ENCODE peak calls at places on chromosomes 5 and 9, in seven cellular contexts. N is Kasumi-1, K is SW480, L is activated T-cell treated with anti-CD3 and anti-CD28 coated beads for 24 hours, I is NCI-H1417 treated with DMSO at 0.1 percent for 48 hours, E is colonic mucosa, T is NCI-H345. O is an unnamed sample.

GRCh38 chr5:171585981-171586380 is 166.5 kb downstream of the FGF18 start:
- DNase-seq in N (no peak), K (no peak), L (no peak), I (no peak), E (no peak), T (no peak), O (no peak)

GRCh38 chr9:91182429-91182828 is 179.3 kb downstream of the AUH start:
- DNase-seq in N (no peak), K (peak; percentile 71), L (no peak), I (no peak), E (no peak), T (no peak), O (peak; percentile 47)

GRCh38 chr9:129648092-129648763 is 6.3 kb upstream of the ASB6 start:
- DNase-seq in N (no peak), K (no peak), L (no peak), I (no peak), E (no peak), T (no peak), O (no peak)

GRCh38 chr9:131323629-131324028 is 34.1 kb downstream of the PLPP7 start:
- DNase-seq in N (no peak), K (no peak), L (no peak), I (no peak), E (no peak), T (no peak), O (no peak)

GRCh38 chr5:154260860-154261235 is 70.3 kb downstream of the GALNT10 start:
- DNase-seq in N (no peak), K (no peak), L (no peak), I (no peak), E (no peak), T (no peak), O (no peak)

GRCh38 chr5:98458004-98458403 is 315.5 kb upstream of the RGMB start:
- DNase-seq in N (no peak), K (no peak), L (no peak), I (no peak), E (no peak), T (no peak), O (peak; percentile 88)

GRCh38 chr9:110750272-110750671 is 81.7 kb downstream of the MUSK start:
- DNase-seq in N (no peak), K (no peak), L (no peak), I (no peak), E (peak; percentile 26), T (no peak), O (peak; percentile 20)

GRCh38 chr5:111469905-111470304 is 42.4 kb downstream of the STARD4 start:
- DNase-seq in N (peak; percentile 39), K (no peak), L (no peak), I (no peak), E (no peak), T (no peak), O (no peak)

GRCh38 chr5:138989720-138990119 is 114.6 kb upstream of the LRRTM2 start:
- DNase-seq in N (no peak), K (no peak), L (no peak), I (no peak), E (no peak), T (no peak), O (peak; percentile 29)

GRCh38 chr5:176812269-176813259 is 2.2 kb downstream of the UNC5A start:
- DNase-seq in N (no peak), K (peak; percentile 54), L (no peak), I (no peak), E (no peak), T (peak; percentile 41), O (peak; percentile 42)